ENCODE peak calls at places on chromosomes 7 and 10, in eight cellular contexts. F is AG09319; W is activated T-cell treated with anti-CD3 and anti-CD28 coated beads, Interleukin-2, amount 50 U/mL, for 72 hours; Q is HEK293T; S is Ammon's horn; X is frontal cortex; D is cardiac septum; O is pancreas. R is an unnamed sample.

GRCh38 chr10:51063659-51064535 is 10.4 kb upstream of the PRKG1 start:
- DNase-seq in F (no peak), W (no peak), Q (no peak), S (peak; percentile 51), X (no peak), D (no peak), O (no peak), R (peak; percentile 63)

GRCh38 chr10:93560541-93560940 is 5.9 kb upstream of the FFAR4 start:
- DNase-seq in F (no peak), W (no peak), Q (no peak), S (no peak), X (no peak), D (no peak), O (no peak), R (no peak)

GRCh38 chr7:47361746-47362215 is 220.1 kb downstream of the TNS3 start:
- DNase-seq in F (peak; percentile 60), W (peak; percentile 54), Q (no peak), S (no peak), X (no peak), D (peak; percentile 77), O (no peak), R (peak; percentile 66)

GRCh38 chr7:1757601-1758000 is 87.5 kb downstream of the ELFN1 start:
- DNase-seq in F (no peak), W (no peak), Q (no peak), S (no peak), X (no peak), D (no peak), O (no peak), R (no peak)

GRCh38 chr10:31034041-31034918 is 2.6 kb upstream of the ZNF438 start:
- DNase-seq in F (peak; percentile 84), W (no peak), Q (no peak), S (no peak), X (no peak), D (no peak), O (no peak), R (peak; percentile 98)

GRCh38 chr10:19789607-19790006 is 26.6 kb upstream of the PLXDC2 start:
- DNase-seq in F (no peak), W (no peak), Q (no peak), S (no peak), X (no peak), D (no peak), O (no peak), R (no peak)

GRCh38 chr10:58335306-58336005 is 650 bp downstream of the UBE2D1 start:
- DNase-seq in F (no peak), W (peak; percentile 26), Q (peak; percentile 31), S (peak; percentile 34), X (no peak), D (peak; percentile 79), O (peak; percentile 26), R (peak; percentile 68)

GRCh38 chr7:28626191-28626590 is 213.9 kb downstream of the CREB5 start:
- DNase-seq in F (no peak), W (no peak), Q (no peak), S (no peak), X (no peak), D (no peak), O (no peak), R (no peak)

GRCh38 chr10:12353399-12354027 is 4.2 kb downstream of the CAMK1D start:
- DNase-seq in F (no peak), W (no peak), Q (no peak), S (no peak), X (no peak), D (no peak), O (no peak), R (no peak)

GRCh38 chr7:35185908-35186731 is 67.8 kb downstream of the TBX20 start:
- DNase-seq in F (no peak), W (peak; percentile 3), Q (no peak), S (peak; percentile 79), X (no peak), D (peak; percentile 78), O (peak; percentile 18), R (no peak)

GRCh38 chr10:106566871-106567270 is 597.6 kb downstream of the SORCS1 start:
- DNase-seq in F (no peak), W (no peak), Q (no peak), S (peak; percentile 77), X (peak; percentile 3), D (no peak), O (no peak), R (no peak)

GRCh38 chr10:105837951-105838350 is 1196.9 kb downstream of the SORCS3 start:
- DNase-seq in F (no peak), W (peak; percentile 1), Q (no peak), S (no peak), X (no peak), D (no peak), O (no peak), R (no peak)

GRCh38 chr7:26153823-26154783 is 2.1 kb downstream of the NFE2L3 start:
- DNase-seq in F (no peak), W (peak; percentile 29), Q (no peak), S (no peak), X (no peak), D (no peak), O (peak; percentile 41), R (no peak)

GRCh38 chr10:69318997-69319727 is 40.9 kb downstream of the HK1 start:
- DNase-seq in F (no peak), W (peak; percentile 79), Q (no peak), S (no peak), X (peak; percentile 52), D (peak; percentile 94), O (peak; percentile 66), R (peak; percentile 65)